ENCODE peak calls at places on chromosomes 12 and 14, in five cellular contexts. X, G, T, L and S are unnamed samples. For H3K4me1, the result is how much of the 10 kb centered on the place peaks cover.

GRCh38 chr14:42563313-42563712 is 956.6 kb downstream of the LRFN5 start:
- DNase-seq in T (no peak), L (no peak), G (no peak), X (no peak), S (no peak)

GRCh38 chr14:91466192-91466591 is 43.9 kb downstream of the PPP4R3A start:
- DNase-seq in X (no peak), G (no peak), L (no peak), T (no peak), S (no peak)

GRCh38 chr12:57434517-57435223 is at the start of gene INHBC:
- DNase-seq in X (no peak), G (no peak), T (no peak), L (no peak), S (no peak)

GRCh38 chr14:87840906-87841305 is 152.1 kb downstream of the GALC start:
- DNase-seq in T (no peak), G (no peak), X (no peak), L (no peak), S (no peak)

GRCh38 chr12:26954027-26954426 is 15.8 kb downstream of the FGFR1OP2 start:
- DNase-seq in L (no peak), G (no peak), X (no peak), T (no peak), S (no peak)

GRCh38 chr12:104407922-104408321 is 48.8 kb upstream of the CHST11 start:
- DNase-seq in X (no peak), T (no peak), G (no peak), L (no peak), S (no peak)

GRCh38 chr12:76588881-76589565 is 29.5 kb upstream of the OSBPL8 start:
- DNase-seq in G (no peak), L (no peak), T (no peak), X (no peak), S (peak)

GRCh38 chr12:1857821-1858220 is 37.5 kb downstream of the LRTM2 start:
- DNase-seq in T (no peak), L (no peak), X (no peak), G (no peak), S (no peak)

GRCh38 chr12:21169878-21170472 is 39.0 kb downstream of the SLCO1B1 start:
- DNase-seq in T (no peak), X (no peak), G (no peak), L (peak), S (peak)

GRCh38 chr12:25995906-25996305 is 37.4 kb downstream of the RASSF8 start:
- DNase-seq in T (no peak), L (no peak), G (no peak), X (no peak), S (no peak)

GRCh38 chr14:89466460-89466859 is 49.4 kb upstream of the FOXN3 start:
- DNase-seq in L (no peak), G (peak), T (no peak), X (no peak), S (no peak)

GRCh38 chr12:116924558-116925453 is 14.1 kb downstream of the FBXW8 start:
- DNase-seq in L (no peak), T (peak), X (no peak), G (peak), S (peak)

GRCh38 chr12:52243774-52244614 is 11.0 kb downstream of the KRT7 start:
- DNase-seq in X (peak), L (peak), T (peak), G (peak), S (peak)
- TF ChIP-seq CTCF in X (no peak), L (no peak), T (no peak), G (no peak), S (peak)

DNA sequence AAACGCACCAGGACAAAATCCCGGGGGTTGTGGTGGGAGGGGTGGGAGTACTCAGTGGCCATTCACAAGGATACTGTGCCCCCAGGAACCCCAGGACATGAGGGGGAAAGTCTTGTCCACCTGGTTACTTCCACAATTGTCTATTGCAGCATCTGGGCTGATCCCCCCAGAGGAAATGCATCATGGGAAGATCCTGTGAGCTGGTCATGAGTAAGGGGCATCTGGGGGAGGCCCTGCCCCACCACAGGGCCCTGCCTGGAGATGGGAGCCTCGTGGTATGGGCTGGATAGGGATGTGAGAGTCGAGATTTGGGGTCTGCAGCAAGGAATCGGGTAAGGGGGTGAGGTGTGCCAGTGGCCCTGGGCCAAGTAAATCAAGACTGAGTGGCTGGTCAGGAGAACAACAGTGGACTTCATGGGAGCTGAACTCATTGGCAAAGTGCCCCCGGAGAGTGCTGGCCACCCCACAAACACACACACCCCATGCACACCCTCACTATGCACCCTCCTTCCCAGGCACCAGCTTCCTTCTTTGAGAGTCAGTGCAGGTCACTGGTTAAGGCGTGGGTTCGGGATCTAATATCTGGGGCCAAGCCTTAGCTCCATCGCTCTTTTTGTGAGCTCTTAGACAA is 3.0 kb upstream of the SERPINA1 start:
- DNase-seq in G (no peak), X (no peak), T (no peak), L (no peak), S (no peak)
- H3K4me1 ChIP-seq in G (under half), X (under half), T (under half), L (under half), S (under half)

DNA sequence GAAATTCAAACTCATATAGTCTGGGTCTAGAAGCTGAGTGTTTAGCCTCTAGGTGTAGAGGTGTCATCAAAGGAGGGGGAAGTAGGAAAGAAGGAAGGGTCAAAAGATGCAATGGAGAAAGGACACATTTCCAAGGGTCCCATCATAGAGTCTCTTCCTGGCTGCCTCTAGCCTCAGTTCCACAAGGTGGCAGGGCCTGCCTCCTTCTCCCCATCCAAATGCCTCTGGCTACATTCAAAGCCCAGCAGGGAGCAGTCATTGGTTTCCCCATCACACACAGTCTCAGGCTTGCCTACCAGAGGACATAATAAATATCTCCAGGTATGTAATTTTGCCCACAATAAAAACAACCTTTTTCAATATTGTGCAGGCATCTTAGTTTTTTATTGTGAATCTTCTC is 2.1 kb upstream of the CCT2 start:
- DNase-seq in L (no peak), G (no peak), X (no peak), T (no peak), S (no peak)
- TF ChIP-seq CTCF in L (no peak), G (no peak), X (no peak), T (no peak), S (peak)

DNA sequence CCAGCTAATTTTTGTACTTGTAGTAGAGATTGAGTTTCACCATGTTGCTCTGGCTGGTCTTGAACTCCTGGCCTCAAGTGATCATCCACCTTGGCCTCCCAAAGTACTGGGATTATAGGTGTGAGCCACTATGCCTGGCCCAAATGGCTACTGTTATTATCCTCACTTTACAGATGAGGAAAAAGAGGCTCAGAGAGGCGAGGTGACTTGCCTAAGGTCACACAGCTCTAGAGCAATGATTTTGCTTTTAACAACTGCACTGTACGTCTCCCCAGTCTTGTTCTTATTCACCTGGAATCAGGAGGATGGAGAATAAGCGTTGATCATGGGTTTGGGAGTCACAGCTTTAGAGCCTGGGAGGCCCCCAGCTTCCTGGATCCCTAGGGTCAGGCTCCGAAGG is 69.8 kb upstream of the NCOR2 start:
- DNase-seq in X (no peak), G (no peak), L (no peak), T (no peak), S (no peak)
- H3K4me1 ChIP-seq in X (under half), G (under half), L (under half), T (under half), S (under half)

GRCh38 chr12:66115083-66115600 is 15.4 kb downstream of the LLPH start:
- DNase-seq in T (no peak), L (no peak), X (no peak), G (no peak), S (no peak)

GRCh38 chr12:66117242-66117641 is 13.3 kb downstream of the LLPH start:
- DNase-seq in T (no peak), G (no peak), X (no peak), L (no peak), S (no peak)

GRCh38 chr12:66118240-66118891 is 12.2 kb downstream of the LLPH start:
- DNase-seq in T (no peak), X (no peak), L (no peak), G (no peak), S (no peak)

GRCh38 chr12:66111605-66112004 is 18.9 kb downstream of the LLPH start:
- DNase-seq in T (no peak), G (no peak), X (no peak), L (no peak), S (no peak)

GRCh38 chr12:66113471-66113870 is 17.1 kb downstream of the LLPH start:
- DNase-seq in L (no peak), X (no peak), T (no peak), G (no peak), S (no peak)
- TF ChIP-seq CTCF in L (no peak), X (no peak), T (no peak), G (no peak), S (no peak)

GRCh38 chr12:65889144-65889880 is 65.0 kb downstream of the HMGA2 start:
- DNase-seq in T (no peak), L (no peak), X (no peak), G (no peak), S (no peak)
- H3K4me1 ChIP-seq in T (under half), L (under half), X (under half), G (under half), S (half or more)

GRCh38 chr14:106547735-106548550 is 1021.6 kb downstream of the TMEM121 start:
- DNase-seq in T (no peak), G (no peak), X (no peak), L (no peak), S (no peak)

GRCh38 chr14:106549064-106549463 is 1022.7 kb downstream of the TMEM121 start:
- DNase-seq in G (no peak), X (no peak), T (no peak), L (no peak), S (no peak)

GRCh38 chr14:106556665-106557289 is 1030.4 kb downstream of the TMEM121 start:
- DNase-seq in G (peak), T (no peak), L (peak), X (peak), S (no peak)

GRCh38 chr14:106551265-106551664 is 1024.9 kb downstream of the TMEM121 start:
- DNase-seq in G (no peak), X (no peak), L (no peak), T (no peak), S (no peak)
- TF ChIP-seq CTCF in G (no peak), X (no peak), L (no peak), T (peak), S (no peak)

GRCh38 chr12:106181416-106182114 is 42.8 kb upstream of the NUAK1 start:
- DNase-seq in X (no peak), L (no peak), T (no peak), G (no peak), S (no peak)

GRCh38 chr12:106179086-106179485 is 40.3 kb upstream of the NUAK1 start:
- DNase-seq in G (no peak), X (no peak), L (no peak), T (no peak), S (no peak)

GRCh38 chr12:106173442-106173841 is 34.7 kb upstream of the NUAK1 start:
- DNase-seq in X (no peak), G (no peak), L (no peak), T (no peak), S (no peak)

GRCh38 chr12:106174876-106175275 is 36.1 kb upstream of the NUAK1 start:
- DNase-seq in G (no peak), X (no peak), T (no peak), L (no peak), S (no peak)

GRCh38 chr12:106178582-106178981 is 39.8 kb upstream of the NUAK1 start:
- DNase-seq in G (no peak), X (no peak), T (no peak), L (no peak), S (no peak)
- H3K4me1 ChIP-seq in G (under half), X (under half), T (under half), L (under half), S (under half)

GRCh38 chr14:99441157-99441870 is 39.3 kb downstream of the SETD3 start:
- DNase-seq in G (no peak), T (no peak), X (no peak), L (no peak), S (no peak)

GRCh38 chr14:99436247-99437180 is 44.1 kb downstream of the SETD3 start:
- DNase-seq in G (no peak), L (no peak), X (no peak), T (no peak), S (no peak)

GRCh38 chr14:99437706-99438105 is 43.0 kb downstream of the SETD3 start:
- DNase-seq in X (no peak), L (no peak), T (no peak), G (no peak), S (no peak)

GRCh38 chr14:99441918-99442317 is 38.7 kb downstream of the SETD3 start:
- DNase-seq in G (no peak), X (no peak), L (no peak), T (no peak), S (no peak)

DNA sequence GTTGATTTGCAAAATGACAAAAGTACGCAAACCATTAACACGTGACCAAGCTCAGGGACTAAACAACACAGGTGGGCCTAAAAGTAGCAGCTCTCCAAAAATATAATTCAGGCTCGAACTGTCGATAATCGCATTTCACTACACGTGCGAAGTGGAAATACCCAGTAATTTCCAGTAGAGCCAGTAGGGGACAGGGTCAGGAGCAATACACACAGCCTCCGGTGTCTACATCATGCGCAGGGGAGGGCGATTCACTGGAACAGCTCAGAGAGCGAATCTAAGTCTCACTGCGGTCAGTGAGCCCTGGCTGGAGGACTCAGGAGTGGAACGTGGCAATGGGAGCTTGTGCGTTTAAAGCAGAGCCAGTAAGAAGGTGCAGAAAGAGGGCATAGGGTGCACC is 40.4 kb downstream of the SETD3 start:
- DNase-seq in G (no peak), X (no peak), T (no peak), L (no peak), S (no peak)
- TF ChIP-seq CTCF in G (no peak), X (no peak), T (no peak), L (no peak), S (no peak)

GRCh38 chr14:54857830-54858269 is 44.8 kb downstream of the GCH1 start:
- DNase-seq in L (no peak), T (peak), G (no peak), X (no peak), S (no peak)

GRCh38 chr14:54856152-54856551 is 46.5 kb downstream of the GCH1 start:
- DNase-seq in L (no peak), T (no peak), X (no peak), G (no peak), S (no peak)

GRCh38 chr14:54852215-54852614 is 50.4 kb downstream of the GCH1 start:
- DNase-seq in T (no peak), G (no peak), L (no peak), X (no peak), S (no peak)

GRCh38 chr14:54848910-54849309 is 53.7 kb downstream of the GCH1 start:
- DNase-seq in L (no peak), T (no peak), G (no peak), X (no peak), S (no peak)

GRCh38 chr14:54854181-54854580 is 48.4 kb downstream of the GCH1 start:
- DNase-seq in L (no peak), G (no peak), T (no peak), X (no peak), S (no peak)
- H3K4me1 ChIP-seq in L (under half), G (under half), T (under half), X (under half), S (under half)